ENCODE peak calls at places on chromosomes 4 and X, in seven cellular contexts. H is Ammon's horn; K is activated CD4-positive, alpha-beta T cell treated with anti-CD3 and anti-CD28 coated beads, Interleukin-2, amount 50 U/mL, for 1 hour; V is stimulated activated CD8-positive, alpha-beta memory T cell treated with anti-CD3 and anti-CD28 coated beads, Interleukin-2, amount 100 ng/mL, for 1 hour; J is AG04449; Q is mucosa of descending colon; U is effector memory CD4-positive, alpha-beta T cell. B is an unnamed sample.

GRCh38 chr4:16391196-16391595 is 164.9 kb upstream of the TAPT1 start:
- DNase-seq in V (no peak), J (no peak), K (no peak), U (no peak), Q (no peak), H (no peak), B (no peak)

GRCh38 chrX:4240541-4241194 is 527.2 kb upstream of the PRKX start:
- DNase-seq in J (no peak), U (no peak), H (no peak), Q (no peak), K (no peak), V (no peak), B (no peak)

GRCh38 chr4:180946188-180946587 is 1297.0 kb upstream of the TENM3 start:
- DNase-seq in H (no peak), V (no peak), K (no peak), Q (no peak), J (no peak), U (no peak), B (no peak)

GRCh38 chrX:8988456-8988855 is 45.5 kb downstream of the FAM9B start:
- DNase-seq in Q (no peak), U (no peak), H (no peak), J (peak), V (no peak), K (peak), B (no peak)

GRCh38 chr4:6454112-6454910 is 18.1 kb downstream of the PPP2R2C start:
- DNase-seq in H (no peak), J (no peak), K (no peak), Q (no peak), U (no peak), V (no peak), B (no peak)

GRCh38 chr4:5930456-5930855 is 37.6 kb upstream of the CRMP1 start:
- DNase-seq in K (no peak), Q (no peak), U (no peak), H (no peak), J (no peak), V (no peak), B (no peak)

GRCh38 chrX:9790866-9791265 is 4.6 kb downstream of the SHROOM2 start:
- DNase-seq in V (no peak), K (no peak), Q (no peak), U (no peak), J (no peak), H (no peak), B (no peak)

GRCh38 chr4:110364911-110365520 is 110.9 kb upstream of the ENPEP start:
- DNase-seq in H (no peak), J (no peak), V (no peak), U (no peak), Q (no peak), K (no peak), B (no peak)

GRCh38 chr4:91298156-91298700 is 1005.5 kb upstream of the GRID2 start:
- DNase-seq in J (no peak), K (no peak), U (no peak), H (no peak), V (no peak), Q (no peak), B (no peak)

GRCh38 chr4:3239342-3239741 is 9.6 kb upstream of the MSANTD1 start:
- DNase-seq in J (no peak), K (no peak), Q (no peak), V (no peak), U (no peak), H (no peak), B (peak)

GRCh38 chr4:111323496-111323895 is 700.6 kb upstream of the PITX2 start:
- DNase-seq in V (no peak), H (no peak), Q (no peak), J (peak), U (no peak), K (no peak), B (no peak)

GRCh38 chr4:84967292-84967651 is 782 bp upstream of the WDFY3 start:
- DNase-seq in U (no peak), J (no peak), K (no peak), V (no peak), H (peak), Q (no peak), B (no peak)

GRCh38 chr4:7803992-7804758 is 135.5 kb downstream of the AFAP1 start:
- DNase-seq in V (peak), U (peak), J (no peak), H (peak), K (peak), Q (peak), B (peak)

GRCh38 chr4:107896651-107897050 is 34.7 kb upstream of the CYP2U1 start:
- DNase-seq in U (no peak), V (no peak), H (no peak), J (no peak), K (no peak), Q (no peak), B (no peak)

GRCh38 chr4:72942565-72942964 is 127.0 kb downstream of the COX18 start:
- DNase-seq in Q (no peak), U (no peak), K (no peak), J (no peak), H (no peak), V (no peak), B (no peak)

GRCh38 chr4:79650794-79651431 is 242.9 kb upstream of the GK2 start:
- DNase-seq in J (peak), Q (no peak), V (no peak), U (no peak), K (no peak), H (no peak), B (no peak)

GRCh38 chr4:38820329-38821061 is 15.9 kb upstream of the TLR1 start:
- DNase-seq in Q (no peak), J (no peak), K (no peak), V (no peak), H (no peak), U (no peak), B (no peak)

GRCh38 chr4:37993806-37994205 is 33.6 kb downstream of the PTTG2 start:
- DNase-seq in K (no peak), V (no peak), H (no peak), Q (no peak), U (no peak), J (no peak), B (peak)

GRCh38 chrX:40146471-40147398 is 49.0 kb upstream of the BCOR start:
- DNase-seq in K (peak), Q (peak), U (no peak), H (no peak), J (no peak), V (no peak), B (peak)

B was measured in body of pancreas.